ENCODE peak calls at places on chromosomes 5 and 9, in seven cellular contexts. T is H9, X is Karpas-422, D is NT2/D1, V is fibroblast of lung, W is mesendoderm, C is GM23248. Z is an unnamed sample. For H3K4me1, the result is how much of the 10 kb centered on the place peaks cover.

GRCh38 chr5:131373265-131373664 is 109.4 kb downstream of the CDC42SE2 start:
- DNase-seq in T (no peak), X (no peak), D (no peak), V (no peak), W (peak), C (no peak), Z (no peak)

GRCh38 chr5:7886849-7887460 is 18.0 kb downstream of the MTRR start:
- DNase-seq in T (no peak), X (peak), D (no peak), V (peak), W (peak), C (peak), Z (no peak)

GRCh38 chr9:68560131-68560844 is 19.6 kb upstream of the TMEM252 start:
- DNase-seq in T (peak), X (peak), D (peak), V (peak), W (peak), C (peak), Z (peak)

GRCh38 chr9:82781965-82782392 is 281.0 kb downstream of the RASEF start:
- DNase-seq in T (no peak), X (no peak), D (no peak), V (no peak), W (no peak), C (no peak), Z (no peak)

GRCh38 chr9:17578911-17579793 is at the start of gene SH3GL2:
- DNase-seq in T (peak), X (no peak), D (peak), V (peak), W (peak), C (peak), Z (peak)

GRCh38 chr5:165622864-165623536 is 2117.6 kb downstream of the MAT2B start:
- DNase-seq in T (no peak), X (no peak), D (no peak), V (peak), W (no peak), C (no peak), Z (no peak)

GRCh38 chr9:93674580-93675335 is 98.4 kb downstream of the PHF2 start:
- DNase-seq in T (peak), X (no peak), D (no peak), V (no peak), W (no peak), C (no peak), Z (peak)

GRCh38 chr9:77793909-77794308 is 145.8 kb upstream of the GNA14 start:
- DNase-seq in T (no peak), X (no peak), D (no peak), V (peak), W (no peak), C (peak), Z (no peak)

GRCh38 chr9:89722712-89723111 is 117.9 kb downstream of the GADD45G start:
- DNase-seq in T (no peak), X (no peak), D (no peak), V (no peak), W (no peak), C (no peak), Z (no peak)

GRCh38 chr5:95861221-95861857 is 38.8 kb upstream of the GLRX start:
- DNase-seq in T (no peak), X (no peak), D (no peak), V (peak), W (no peak), C (peak), Z (no peak)

GRCh38 chr9:113590991-113591898 is 127.7 kb downstream of the RGS3 start:
- DNase-seq in T (peak), X (peak), D (peak), V (peak), W (peak), C (peak), Z (peak)

GRCh38 chr5:116453920-116454319 is 120.7 kb downstream of the SEMA6A start:
- DNase-seq in T (no peak), X (no peak), D (no peak), V (no peak), W (no peak), C (no peak), Z (no peak)

GRCh38 chr9:101350285-101350684 is 34.5 kb downstream of the BAAT start:
- DNase-seq in T (no peak), X (no peak), D (no peak), V (no peak), W (no peak), C (no peak), Z (no peak)

GRCh38 chr5:57082441-57083067 is 91.3 kb upstream of the GPBP1 start:
- DNase-seq in T (no peak), X (peak), D (no peak), V (peak), W (peak), C (peak), Z (no peak)

GRCh38 chr9:134987906-134988700 is 70.4 kb upstream of the FCN1 start:
- DNase-seq in T (no peak), X (no peak), D (no peak), V (no peak), W (no peak), C (no peak), Z (peak)
- H3K4me1 ChIP-seq in T (under half), X (under half), D (under half), V (under half), W (under half), C (under half), Z (under half)

GRCh38 chr5:139646111-139646510 is 2.0 kb upstream of the CXXC5 start:
- DNase-seq in T (no peak), X (no peak), D (no peak), V (no peak), W (no peak), C (no peak), Z (peak)

GRCh38 chr5:139649082-139649991 is 1.2 kb downstream of the CXXC5 start:
- DNase-seq in T (peak), X (peak), D (no peak), V (no peak), W (peak), C (peak), Z (peak)

GRCh38 chr5:139646912-139647391 is 1.2 kb upstream of the CXXC5 start:
- DNase-seq in T (no peak), X (no peak), D (no peak), V (no peak), W (peak), C (no peak), Z (peak)

GRCh38 chr5:139648205-139649081 is at the start of gene CXXC5:
- DNase-seq in T (peak), X (peak), D (no peak), V (peak), W (peak), C (peak), Z (peak)

GRCh38 chr5:139647406-139648204 is 544 bp upstream of the CXXC5 start:
- DNase-seq in T (no peak), X (no peak), D (no peak), V (no peak), W (peak), C (no peak), Z (no peak)
- H3K9ac ChIP-seq in T (no peak), X (no peak), D (peak), V (no peak), W (peak), C (peak), Z (peak)

GRCh38 chr9:134895849-134896833 is 15.5 kb downstream of the FCN2 start:
- DNase-seq in T (no peak), X (no peak), D (peak), V (peak), W (no peak), C (peak), Z (no peak)
- H3K4me1 ChIP-seq in T (under half), X (under half), D (under half), V (under half), W (under half), C (under half), Z (under half)

DNA sequence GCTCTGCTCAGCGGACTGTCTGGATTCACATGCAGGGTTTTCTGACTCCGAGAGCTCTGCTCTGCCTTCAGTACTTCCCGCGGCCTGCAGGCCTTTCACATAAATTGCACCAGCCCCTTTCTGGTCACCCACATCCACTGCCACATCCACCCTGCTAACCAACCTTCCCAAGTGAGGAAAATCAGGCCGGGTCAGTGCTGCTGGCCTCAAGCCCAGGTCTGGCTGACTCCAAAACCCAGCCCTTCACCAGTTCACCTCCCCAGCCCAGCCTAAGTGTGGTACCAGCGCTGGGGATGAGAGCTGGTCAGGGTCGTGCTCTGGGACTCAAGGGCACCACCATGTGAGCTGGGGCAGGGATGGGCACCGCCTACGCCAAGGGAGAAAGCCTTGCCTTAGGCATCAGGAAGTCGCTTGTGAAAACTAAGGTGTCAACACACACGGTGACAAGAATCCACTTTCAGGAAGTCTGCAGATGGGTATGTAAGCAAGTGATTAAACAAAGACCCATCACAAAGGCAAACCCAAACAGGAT is 12.3 kb downstream of the LMAN2 start:
- DNase-seq in T (no peak), X (no peak), D (no peak), V (no peak), W (peak), C (no peak), Z (peak)
- H3K9ac ChIP-seq in T (no peak), X (no peak), D (no peak), V (no peak), W (no peak), C (no peak), Z (no peak)

DNA sequence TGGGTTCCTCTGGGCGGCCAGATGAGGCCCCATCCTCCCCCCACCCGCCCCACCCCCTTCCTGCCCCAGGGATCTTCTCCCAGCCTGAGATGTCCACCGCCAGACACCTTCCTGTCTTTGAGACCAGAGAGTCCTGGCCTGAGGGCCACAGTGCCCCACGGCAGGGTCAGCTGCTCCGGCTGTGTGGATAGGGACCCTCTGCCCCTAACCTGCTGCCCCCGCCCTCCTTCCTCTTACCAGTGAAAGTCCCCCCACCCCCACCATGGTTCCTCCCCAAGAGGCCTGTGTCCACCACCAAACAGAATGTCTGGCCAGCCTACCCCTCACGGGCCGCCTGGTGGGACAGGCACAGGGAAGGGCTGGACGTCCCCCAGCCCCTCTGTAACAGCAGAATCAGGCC is 43.0 kb upstream of the UBAC1 start:
- DNase-seq in T (no peak), X (no peak), D (no peak), V (no peak), W (no peak), C (no peak), Z (no peak)
- H3K4me1 ChIP-seq in T (under half), X (under half), D (half or more), V (under half), W (under half), C (under half), Z (under half)

GRCh38 chr9:124570942-124571666 is 63.9 kb upstream of the NR5A1 start:
- DNase-seq in T (no peak), X (no peak), D (no peak), V (no peak), W (peak), C (no peak), Z (no peak)
- H3K9ac ChIP-seq in T (no peak), X (no peak), D (no peak), V (no peak), W (no peak), C (no peak), Z (no peak)

GRCh38 chr5:1108008-1108864 is 3.6 kb downstream of the SLC12A7 start:
- DNase-seq in T (no peak), X (no peak), D (no peak), V (no peak), W (no peak), C (no peak), Z (no peak)

GRCh38 chr5:1108865-1109174 is 3.0 kb downstream of the SLC12A7 start:
- DNase-seq in T (no peak), X (no peak), D (no peak), V (no peak), W (no peak), C (no peak), Z (no peak)

GRCh38 chr5:1105350-1106265 is 6.3 kb downstream of the SLC12A7 start:
- DNase-seq in T (no peak), X (no peak), D (no peak), V (no peak), W (no peak), C (no peak), Z (no peak)

GRCh38 chr5:1106385-1107166 is 5.3 kb downstream of the SLC12A7 start:
- DNase-seq in T (no peak), X (no peak), D (no peak), V (no peak), W (no peak), C (no peak), Z (no peak)

GRCh38 chr5:1107167-1108007 is 4.5 kb downstream of the SLC12A7 start:
- DNase-seq in T (peak), X (no peak), D (no peak), V (no peak), W (peak), C (no peak), Z (no peak)
- H3K4me1 ChIP-seq in T (under half), X (under half), D (under half), V (under half), W (under half), C (under half), Z (under half)

DNA sequence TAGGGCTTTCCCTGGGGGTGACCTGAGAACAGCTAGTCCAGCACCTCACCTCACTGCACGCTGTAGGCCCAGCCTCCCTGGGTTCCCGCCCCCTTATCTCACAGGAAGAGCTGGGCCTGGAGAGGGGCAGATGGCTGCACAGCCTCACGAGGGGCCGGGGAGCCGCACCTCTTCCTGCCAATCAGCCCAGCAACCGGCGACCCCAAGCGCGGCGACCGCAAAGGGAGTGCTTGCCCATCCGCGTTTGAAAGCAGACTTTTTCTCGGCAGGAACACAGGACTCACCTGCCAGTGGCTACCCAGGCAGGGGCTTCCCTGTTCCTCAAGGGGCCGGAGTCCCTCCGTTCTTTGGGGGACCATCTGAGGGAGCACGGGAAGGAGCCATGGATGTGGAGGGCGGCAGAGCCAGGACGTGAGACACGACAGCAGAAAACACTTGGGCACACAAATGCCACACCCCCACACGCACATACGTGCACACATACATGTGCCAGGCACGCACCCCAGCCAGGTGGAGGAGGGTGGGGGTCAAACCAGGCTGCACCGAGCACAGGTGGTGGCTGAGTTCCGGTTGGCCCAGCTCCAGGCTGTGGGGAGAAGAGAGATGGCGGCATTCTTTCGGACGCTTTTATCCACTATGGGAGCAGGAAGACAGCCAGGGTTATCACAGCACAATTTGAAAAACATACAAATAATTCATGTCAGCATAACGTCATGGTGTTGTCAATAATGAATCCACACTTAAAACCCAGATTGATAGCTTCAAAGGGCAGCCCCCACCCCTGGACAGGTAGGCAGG is 11.3 kb downstream of the TMEM250 start:
- DNase-seq in T (peak), X (no peak), D (no peak), V (no peak), W (no peak), C (no peak), Z (no peak)
- H3K9ac ChIP-seq in T (no peak), X (no peak), D (peak), V (no peak), W (no peak), C (no peak), Z (no peak)

GRCh38 chr9:651372-651771 is 190.1 kb upstream of the DMRT1 start:
- DNase-seq in T (no peak), X (no peak), D (no peak), V (no peak), W (no peak), C (no peak), Z (no peak)

GRCh38 chr9:655875-656274 is 185.6 kb upstream of the DMRT1 start:
- DNase-seq in T (no peak), X (no peak), D (no peak), V (peak), W (peak), C (peak), Z (peak)

GRCh38 chr9:653856-654387 is 187.6 kb upstream of the DMRT1 start:
- DNase-seq in T (no peak), X (no peak), D (no peak), V (no peak), W (no peak), C (no peak), Z (no peak)

GRCh38 chr9:652896-653295 is 188.6 kb upstream of the DMRT1 start:
- DNase-seq in T (no peak), X (no peak), D (no peak), V (peak), W (no peak), C (no peak), Z (no peak)

DNA sequence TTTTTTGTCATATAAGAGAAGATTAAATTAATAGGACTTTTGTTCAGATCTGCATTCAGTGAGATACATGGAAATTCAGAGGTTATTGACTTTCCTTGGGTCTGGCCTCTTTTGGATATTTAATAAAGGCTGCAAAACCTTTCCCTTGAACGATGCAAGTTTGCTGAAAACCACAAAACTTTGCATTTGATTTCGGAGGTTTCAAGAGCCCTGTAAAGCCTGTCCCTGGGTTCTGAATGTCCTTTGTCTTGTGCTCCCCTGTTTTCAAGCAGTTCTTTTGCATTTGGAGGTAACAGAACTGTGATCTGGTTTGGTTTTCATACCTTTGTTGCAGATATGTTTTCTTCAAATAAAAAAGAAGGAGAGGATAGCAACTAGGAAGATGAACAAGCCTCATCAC is 188.1 kb upstream of the DMRT1 start:
- DNase-seq in T (no peak), X (no peak), D (no peak), V (no peak), W (no peak), C (no peak), Z (no peak)
- H3K4me1 ChIP-seq in T (under half), X (under half), D (under half), V (under half), W (under half), C (under half), Z (under half)

Z was measured in kidney.